ENCODE peak calls at places on chromosomes 3 and 15, in ten cellular contexts. S is cardiac muscle cell, T is B cell, Z is glutamatergic neuron, D is brain microvascular endothelial cell, Q is IMR-90, H is coronary artery, Y is heart right ventricle, O is transverse colon, J is AG09319. L is an unnamed sample.
A peak's percentile ranks its signal among the peaks of the same experiment; 100 is the strongest.

GRCh38 chr15:48433226-48433886 is 102.1 kb downstream of the DUT start:
- DNase-seq in S (no peak), T (no peak), Z (no peak), D (no peak), Q (peak; percentile 73), H (no peak), Y (no peak), O (no peak), J (no peak), L (peak; percentile 13)

GRCh38 chr3:140467916-140468315 is 209.9 kb upstream of the TRIM42 start:
- DNase-seq in S (no peak), T (no peak), Z (no peak), D (no peak), Q (no peak), H (no peak), Y (no peak), O (no peak), J (no peak), L (no peak)

GRCh38 chr3:10601857-10602230 is 96.5 kb upstream of the ATP2B2 start:
- DNase-seq in S (no peak), T (no peak), Z (no peak), D (no peak), Q (no peak), H (no peak), Y (no peak), O (no peak), J (no peak), L (no peak)

GRCh38 chr15:81293728-81294500 is 30.0 kb downstream of the STARD5 start:
- DNase-seq in S (no peak), T (peak; percentile 87), Z (no peak), D (no peak), Q (no peak), H (no peak), Y (no peak), O (peak; percentile 65), J (no peak), L (peak; percentile 71)

GRCh38 chr15:43954181-43954621 is 127.4 kb downstream of the WDR76 start:
- DNase-seq in S (no peak), T (no peak), Z (no peak), D (no peak), Q (peak; percentile 33), H (no peak), Y (no peak), O (no peak), J (no peak), L (no peak)

GRCh38 chr3:56753206-56753605 is 48.5 kb downstream of the ARHGEF3 start:
- DNase-seq in S (no peak), T (no peak), Z (no peak), D (no peak), Q (peak; percentile 40), H (no peak), Y (no peak), O (no peak), J (no peak), L (peak; percentile 53)

GRCh38 chr3:46992231-46992630 is 12.8 kb downstream of the NBEAL2 start:
- DNase-seq in S (no peak), T (no peak), Z (no peak), D (no peak), Q (no peak), H (no peak), Y (peak; percentile 6), O (no peak), J (no peak), L (no peak)

GRCh38 chr3:71537211-71537611 is 46.3 kb downstream of the FOXP1 start:
- DNase-seq in S (no peak), T (no peak), Z (no peak), D (peak; percentile 81), Q (peak; percentile 96), H (peak; percentile 82), Y (no peak), O (no peak), J (peak; percentile 66), L (no peak)

GRCh38 chr3:128438488-128439072 is 28.1 kb downstream of the DNAJB8 start:
- DNase-seq in S (peak; percentile 51), T (no peak), Z (no peak), D (no peak), Q (no peak), H (no peak), Y (no peak), O (no peak), J (no peak), L (no peak)

GRCh38 chr3:151890721-151891141 is 17.3 kb downstream of the SUCNR1 start:
- DNase-seq in S (no peak), T (no peak), Z (no peak), D (no peak), Q (no peak), H (no peak), Y (no peak), O (no peak), J (no peak), L (no peak)

GRCh38 chr15:40081691-40082194 is 26.9 kb downstream of the BMF start:
- DNase-seq in S (peak; percentile 86), T (no peak), Z (no peak), D (peak; percentile 62), Q (peak; percentile 75), H (peak; percentile 74), Y (peak; percentile 71), O (peak; percentile 77), J (no peak), L (no peak)

GRCh38 chr3:101061312-101061711 is 68.1 kb upstream of the ABI3BP start:
- DNase-seq in S (no peak), T (no peak), Z (no peak), D (no peak), Q (no peak), H (no peak), Y (no peak), O (no peak), J (no peak), L (no peak)

GRCh38 chr3:172096881-172097420 is 57.6 kb downstream of the FNDC3B start:
- DNase-seq in S (peak; percentile 36), T (no peak), Z (no peak), D (peak; percentile 71), Q (peak; percentile 75), H (no peak), Y (no peak), O (no peak), J (peak; percentile 34), L (no peak)

GRCh38 chr15:74642328-74642723 is 26.7 kb downstream of the CLK3 start:
- DNase-seq in S (peak; percentile 41), T (no peak), Z (no peak), D (no peak), Q (no peak), H (no peak), Y (no peak), O (no peak), J (no peak), L (no peak)

GRCh38 chr3:102715030-102715697 is 280.3 kb downstream of the ZPLD1 start:
- DNase-seq in S (no peak), T (no peak), Z (no peak), D (no peak), Q (no peak), H (no peak), Y (no peak), O (no peak), J (no peak), L (peak; percentile 42)

GRCh38 chr3:168467085-168467714 is 371.5 kb upstream of the GOLIM4 start:
- DNase-seq in S (peak; percentile 44), T (no peak), Z (no peak), D (peak; percentile 74), Q (peak; percentile 55), H (no peak), Y (no peak), O (no peak), J (peak; percentile 1), L (peak; percentile 23)

GRCh38 chr15:83100072-83100646 is 7.3 kb upstream of the TM6SF1 start:
- DNase-seq in S (no peak), T (no peak), Z (no peak), D (no peak), Q (no peak), H (no peak), Y (no peak), O (no peak), J (no peak), L (no peak)

GRCh38 chr3:179590669-179591068 is 13.8 kb downstream of the MRPL47 start:
- DNase-seq in S (no peak), T (no peak), Z (no peak), D (no peak), Q (no peak), H (no peak), Y (no peak), O (no peak), J (no peak), L (no peak)
- TF ChIP-seq CTCF in S (no peak), T (no peak), Z (no peak), D (no peak), Q (no peak), H (no peak), Y (no peak), O (no peak), J (no peak), L (no peak)

GRCh38 chr3:45225465-45226205 is 452 bp downstream of the TMEM158 start:
- DNase-seq in S (peak; percentile 64), T (peak; percentile 46), Z (peak; percentile 60), D (no peak), Q (no peak), H (no peak), Y (peak; percentile 23), O (no peak), J (no peak), L (peak; percentile 78)
- TF ChIP-seq CTCF in S (no peak), T (no peak), Z (no peak), D (no peak), Q (no peak), H (no peak), Y (no peak), O (no peak), J (no peak), L (no peak)

DNA sequence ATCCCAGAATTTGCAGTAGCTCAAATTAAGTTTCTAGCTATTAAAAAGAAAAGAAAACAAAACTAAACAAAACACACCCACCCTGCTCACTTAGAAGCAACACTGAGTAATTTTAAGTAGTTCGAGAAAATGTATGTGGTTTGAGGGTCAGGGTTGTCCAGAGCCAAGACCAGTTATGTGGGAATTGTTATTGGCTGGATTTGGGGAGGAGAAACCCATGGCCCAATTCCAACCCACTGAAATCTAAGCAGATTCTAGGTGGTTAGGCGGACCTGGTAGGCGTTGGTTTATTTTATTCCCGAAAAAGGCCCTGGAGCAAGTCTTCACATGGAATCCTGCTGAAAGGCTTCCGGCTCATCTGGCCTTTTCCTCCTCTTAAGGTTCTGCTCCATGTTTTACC is 63.8 kb downstream of the FLNB start:
- DNase-seq in S (no peak), T (no peak), Z (no peak), D (no peak), Q (peak; percentile 81), H (no peak), Y (no peak), O (no peak), J (no peak), L (no peak)
- TF ChIP-seq CTCF in S (no peak), T (no peak), Z (no peak), D (no peak), Q (no peak), H (no peak), Y (no peak), O (no peak), J (no peak), L (no peak)

DNA sequence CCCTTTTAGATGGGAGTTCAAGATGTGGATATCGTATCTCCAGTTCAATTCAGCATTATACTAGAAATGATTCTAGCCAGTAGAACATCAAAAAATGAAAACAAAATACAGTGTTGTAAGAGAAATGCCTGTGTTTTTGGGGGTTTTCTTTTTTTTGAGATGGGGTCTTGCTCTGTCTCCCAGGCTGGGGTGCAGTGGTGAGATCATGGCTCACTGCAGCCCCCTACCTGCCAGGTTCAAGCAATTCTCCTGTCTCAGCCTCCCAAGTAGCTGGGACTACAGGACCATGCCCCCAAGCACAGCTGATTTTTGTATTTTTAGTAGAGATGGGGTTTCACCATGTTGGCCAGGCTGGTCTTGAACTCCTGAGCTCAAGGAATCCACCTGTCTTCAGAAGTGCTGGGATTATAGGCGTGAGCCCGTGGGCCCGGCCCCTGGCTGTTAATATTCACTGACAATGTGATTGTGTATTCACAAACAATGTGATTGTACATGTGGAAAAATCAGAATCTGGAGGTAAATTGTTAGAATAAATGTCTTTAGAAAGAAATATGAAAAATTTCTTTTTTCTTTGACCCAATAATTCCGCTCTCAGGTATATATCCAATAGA is 59.0 kb downstream of the ARIH1 start:
- DNase-seq in S (no peak), T (peak; percentile 49), Z (no peak), D (no peak), Q (no peak), H (no peak), Y (no peak), O (no peak), J (no peak), L (no peak)
- TF ChIP-seq CTCF in S (peak; percentile 39), T (peak; percentile 65), Z (peak; percentile 29), D (peak; percentile 59), Q (no peak), H (no peak), Y (peak; percentile 33), O (no peak), J (peak; percentile 9), L (peak; percentile 51)